ENCODE peak calls at places on chromosomes 5 and 9, in four cellular contexts. B is suprapubic skin; Q is fibroblast of lung; E is CD8-positive, alpha-beta T cell. U is an unnamed sample.
A peak's percentile ranks its signal among the peaks of the same experiment; 100 is the strongest.

GRCh38 chr5:176796411-176796810 is 13.9 kb upstream of the UNC5A start:
- DNase-seq in Q (no peak), B (no peak), E (no peak), U (no peak)

GRCh38 chr9:83778164-83778563 is 39.4 kb downstream of the GKAP1 start:
- DNase-seq in Q (no peak), E (no peak), B (no peak), U (no peak)

GRCh38 chr5:43193171-43193951 is 1.3 kb downstream of the NIM1K start:
- DNase-seq in E (no peak), B (no peak), Q (peak; percentile 90), U (no peak)

GRCh38 chr5:78927657-78928282 is 57.3 kb downstream of the ARSB start:
- DNase-seq in Q (peak; percentile 88), B (no peak), E (no peak), U (no peak)

GRCh38 chr9:96150324-96151023 is 151.5 kb downstream of the HSD17B3 start:
- DNase-seq in E (peak; percentile 53), B (no peak), Q (peak; percentile 39), U (no peak)

GRCh38 chr9:12684923-12685468 is 8.2 kb upstream of the TYRP1 start:
- DNase-seq in E (no peak), Q (peak; percentile 66), B (no peak), U (no peak)

GRCh38 chr5:111226556-111226955 is 2.4 kb downstream of the CAMK4 start:
- DNase-seq in E (no peak), Q (no peak), B (no peak), U (no peak)

GRCh38 chr9:109779711-109780452 is at the start of gene PALM2AKAP2:
- DNase-seq in E (no peak), Q (peak; percentile 73), B (no peak), U (no peak)

GRCh38 chr5:126801992-126802294 is 25.0 kb downstream of the LMNB1 start:
- DNase-seq in B (no peak), E (no peak), Q (peak; percentile 32), U (no peak)

GRCh38 chr9:134211811-134212460 is 47.6 kb upstream of the RNU6ATAC start:
- DNase-seq in Q (no peak), B (no peak), E (no peak), U (no peak)

GRCh38 chr9:69253057-69253456 is 72.0 kb upstream of the ENTREP1 start:
- DNase-seq in Q (no peak), B (no peak), E (no peak), U (no peak)

GRCh38 chr5:172503925-172504730 is 49.8 kb upstream of the SH3PXD2B start:
- DNase-seq in B (peak; percentile 71), Q (peak; percentile 31), E (no peak), U (no peak)

GRCh38 chr9:137878146-137878941 is 762 bp downstream of the CACNA1B start:
- DNase-seq in B (no peak), E (no peak), Q (peak; percentile 23), U (no peak)

GRCh38 chr9:129283705-129284606 is 105.9 kb upstream of the IER5L start:
- DNase-seq in B (peak; percentile 65), E (no peak), Q (no peak), U (no peak)

GRCh38 chr5:7886849-7887460 is 18.0 kb downstream of the MTRR start:
- DNase-seq in Q (peak; percentile 60), E (no peak), B (no peak), U (no peak)

GRCh38 chr5:152560508-152561137 is 155.5 kb upstream of the NMUR2 start:
- DNase-seq in B (no peak), E (peak; percentile 13), Q (peak; percentile 42), U (no peak)

GRCh38 chr9:36939214-36939613 is 94.9 kb downstream of the PAX5 start:
- DNase-seq in E (peak; percentile 1), B (peak; percentile 23), Q (no peak), U (no peak)

GRCh38 chr5:28810751-28811136 is 1772.4 kb upstream of the CDH9 start:
- DNase-seq in B (no peak), Q (no peak), E (no peak), U (no peak)

GRCh38 chr9:385818-386398 is 171.2 kb downstream of the DOCK8 start:
- DNase-seq in E (no peak), Q (peak; percentile 42), B (no peak), U (no peak)

GRCh38 chr9:90053027-90053426 is 448.2 kb downstream of the GADD45G start:
- DNase-seq in E (no peak), B (no peak), Q (no peak), U (no peak)

GRCh38 chr9:85900504-85901201 is 40.3 kb upstream of the NAA35 start:
- DNase-seq in B (no peak), Q (peak; percentile 15), E (peak; percentile 43), U (no peak)

GRCh38 chr9:2655411-2655901 is 33.9 kb downstream of the VLDLR start:
- DNase-seq in E (peak; percentile 37), B (no peak), Q (peak; percentile 97), U (no peak)

GRCh38 chr9:121582641-121583040 is 68.8 kb upstream of the DAB2IP start:
- DNase-seq in Q (no peak), E (no peak), B (no peak), U (no peak)

GRCh38 chr5:138901716-138902115 is 26.6 kb upstream of the LRRTM2 start:
- DNase-seq in Q (peak; percentile 17), B (no peak), E (no peak), U (no peak)

GRCh38 chr5:138898742-138899141 is 23.6 kb upstream of the LRRTM2 start:
- DNase-seq in E (no peak), Q (no peak), B (no peak), U (no peak)

GRCh38 chr5:138903113-138903789 is 28.1 kb upstream of the LRRTM2 start:
- DNase-seq in Q (peak; percentile 89), E (no peak), B (no peak), U (no peak)

GRCh38 chr5:138898336-138898735 is 23.2 kb upstream of the LRRTM2 start:
- DNase-seq in Q (no peak), E (no peak), B (no peak), U (no peak)

GRCh38 chr5:138900281-138900965 is 25.3 kb upstream of the LRRTM2 start:
- DNase-seq in E (peak; percentile 12), Q (peak; percentile 73), B (no peak), U (no peak)
- H3K4me1 ChIP-seq in E (no peaks in the 10 kb centered on the region), Q (no peaks in the 10 kb centered on the region), B (no peaks in the 10 kb centered on the region), U (no peaks in the 10 kb centered on the region)

GRCh38 chr5:128537999-128538248 is at the start of gene FBN2:
- DNase-seq in Q (no peak), B (no peak), E (no peak), U (no peak)
- H3K4me3 ChIP-seq in Q (peak within 1 kb of the TSS; percentile 72), B (peak within 1 kb of the TSS; percentile 62), E (no peak within 1 kb of the TSS), U (peak within 1 kb of the TSS; percentile 68)

DNA sequence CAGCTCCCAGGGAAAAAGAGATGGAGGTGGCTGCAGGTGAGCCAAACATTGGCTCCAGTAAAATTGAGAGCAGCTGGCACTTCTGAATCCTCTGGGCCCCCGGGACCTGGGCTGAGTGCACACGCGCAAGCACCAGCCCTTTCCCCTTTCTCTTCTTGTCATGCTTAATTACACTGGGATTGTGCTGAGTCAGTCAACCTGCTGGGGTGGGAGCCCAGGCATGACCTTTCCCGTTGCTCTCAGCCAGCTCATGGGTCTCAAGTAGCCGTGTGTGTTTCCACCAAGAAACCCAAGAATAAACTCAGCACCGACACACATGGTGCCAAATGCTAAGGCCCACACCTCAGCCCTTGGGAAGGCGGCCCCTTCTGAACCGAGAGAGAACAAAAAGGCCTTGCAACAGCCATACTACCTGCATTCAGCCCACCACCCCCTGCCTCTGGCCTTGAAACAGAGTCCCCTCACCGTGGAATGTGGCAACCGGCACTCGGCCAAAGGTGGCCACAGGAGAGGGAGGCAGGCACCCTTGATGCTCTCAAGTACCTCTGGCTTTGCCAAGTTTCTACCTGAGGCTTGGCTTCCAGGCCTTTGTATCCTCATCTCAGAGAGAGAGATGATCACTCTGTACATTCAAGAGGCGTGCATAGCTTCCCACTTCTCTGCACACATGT is 28.1 kb downstream of the SLIT3 start:
- DNase-seq in Q (no peak), E (no peak), B (no peak), U (no peak)
- H3K27ac ChIP-seq in Q (no peak overlapping the region), E (no peak overlapping the region), B (no peak overlapping the region), U (no peak overlapping the region)

GRCh38 chr5:173919443-173919842 is 31.3 kb downstream of the CPEB4 start:
- DNase-seq in E (no peak), B (no peak), Q (peak; percentile 44), U (no peak)
- H3K4me1 ChIP-seq in E (peaks cover 13% of the 10 kb centered on the region), B (peaks cover 58% of the 10 kb centered on the region), Q (peaks cover 10% of the 10 kb centered on the region), U (peaks cover 4% of the 10 kb centered on the region)

DNA sequence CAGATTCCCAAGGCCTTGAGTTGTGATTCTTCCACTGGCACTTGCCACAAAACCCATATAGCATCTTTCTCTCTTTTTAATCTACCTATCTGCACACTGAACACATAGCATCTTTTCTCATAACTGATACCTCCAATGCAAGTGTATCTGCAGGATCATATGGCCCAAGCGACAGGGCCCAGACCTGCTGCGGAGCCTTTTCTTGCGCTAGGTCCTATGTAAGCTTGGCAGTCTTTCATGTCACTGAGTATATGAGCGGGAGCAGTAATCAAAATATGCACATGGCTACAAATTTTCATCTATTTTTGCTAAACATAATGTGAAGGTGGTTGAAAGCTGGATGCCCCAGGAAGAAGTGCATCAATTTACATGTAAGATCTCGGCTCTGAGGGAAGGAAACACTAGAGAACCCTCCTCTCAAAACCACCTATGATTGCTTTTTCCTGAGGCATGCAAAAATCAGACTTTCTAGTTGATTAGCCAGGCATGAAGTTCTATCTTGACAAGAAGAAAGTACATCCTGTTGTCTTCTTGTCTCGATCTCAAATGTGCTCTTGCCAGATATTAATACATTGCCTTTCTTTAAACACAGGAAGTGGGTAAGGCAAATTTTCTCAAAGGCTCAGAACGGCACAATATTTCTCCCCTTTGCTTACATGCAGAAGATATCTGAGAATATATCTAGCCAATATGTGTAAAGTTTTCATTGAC is 26.9 kb upstream of the CEMIP2 start:
- DNase-seq in B (no peak), E (no peak), Q (no peak), U (no peak)
- H3K4me3 ChIP-seq in B (no peak overlapping the region), E (peak overlapping the region; percentile 17), Q (no peak overlapping the region), U (no peak overlapping the region)

GRCh38 chr5:87169300-87169991 is 98.2 kb upstream of the RASA1 start:
- DNase-seq in Q (peak; percentile 59), E (no peak), B (no peak), U (no peak)

GRCh38 chr5:87164409-87164808 is 103.3 kb upstream of the RASA1 start:
- DNase-seq in E (no peak), B (no peak), Q (peak; percentile 45), U (no peak)
- H3K27ac ChIP-seq in E (no peak overlapping the region), B (no peak overlapping the region), Q (no peak overlapping the region), U (no peak overlapping the region)

GRCh38 chr5:34586117-34586885 is 69.8 kb upstream of the RAI14 start:
- DNase-seq in E (no peak), Q (peak; percentile 95), B (no peak), U (no peak)
- H3K4me1 ChIP-seq in E (no peaks in the 10 kb centered on the region), Q (peaks cover 27% of the 10 kb centered on the region), B (no peaks in the 10 kb centered on the region), U (no peaks in the 10 kb centered on the region)

DNA sequence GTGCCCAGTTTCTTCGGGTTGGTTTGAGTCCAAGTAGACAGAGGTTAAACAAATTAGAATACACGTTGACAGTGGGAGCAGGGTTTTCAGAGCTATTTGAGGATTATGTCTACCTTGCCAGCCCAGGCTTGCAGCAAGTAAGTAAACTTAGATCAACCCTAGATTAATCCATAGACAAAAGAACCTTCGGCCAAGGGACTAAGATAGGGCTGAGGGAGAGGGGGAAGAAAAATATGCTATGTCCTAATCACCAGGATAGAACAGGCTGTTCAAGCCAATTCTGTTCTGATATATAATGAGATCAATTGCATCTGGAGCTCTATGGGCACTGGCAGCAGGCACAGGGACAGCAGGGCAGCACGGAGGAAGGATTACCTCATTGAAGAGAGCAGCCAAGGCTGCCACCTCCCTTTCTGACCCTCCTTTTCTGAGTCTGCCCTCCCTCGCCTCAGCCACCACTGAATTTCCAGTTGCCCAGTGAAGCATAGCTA is 377.7 kb downstream of the PIK3R1 start:
- DNase-seq in E (no peak), B (no peak), Q (no peak), U (no peak)
- H3K4me3 ChIP-seq in E (no peak overlapping the region), B (no peak overlapping the region), Q (no peak overlapping the region), U (no peak overlapping the region)